ENCODE peak calls at places on chromosomes 1 and 21, in nine cellular contexts. One of them, this sample, is unnamed.
A peak's percentile ranks its signal among the peaks of the same experiment; 100 is the strongest.

GRCh38 chr1:210294991-210295773 is 33.5 kb upstream of the HHAT start:
- DNase-seq in ascending aorta: peak; percentile 71
- DNase-seq in GM12878: no peak
- DNase-seq in A549: no peak
- DNase-seq in esophagus squamous epithelium: no peak
- DNase-seq in astrocyte: peak; percentile 42
- DNase-seq in GM23338: peak; percentile 57
- DNase-seq in spleen: no peak
- DNase-seq in PC-9: no peak
- DNase-seq in this sample: no peak

GRCh38 chr1:81513796-81514354 is 286.9 kb upstream of the ADGRL2 start:
- DNase-seq in PC-9: no peak
- DNase-seq in ascending aorta: no peak
- DNase-seq in A549: no peak
- DNase-seq in esophagus squamous epithelium: no peak
- DNase-seq in GM23338: no peak
- DNase-seq in astrocyte: peak; percentile 18
- DNase-seq in spleen: no peak
- DNase-seq in GM12878: no peak
- DNase-seq in this sample: no peak

GRCh38 chr1:72827285-72827684 is 544.9 kb upstream of the NEGR1 start:
- DNase-seq in GM23338: no peak
- DNase-seq in GM12878: no peak
- DNase-seq in PC-9: no peak
- DNase-seq in astrocyte: peak; percentile 13
- DNase-seq in esophagus squamous epithelium: no peak
- DNase-seq in A549: no peak
- DNase-seq in ascending aorta: no peak
- DNase-seq in spleen: no peak
- DNase-seq in this sample: no peak

GRCh38 chr1:209743145-209743482 is 12.7 kb upstream of the TRAF3IP3 start:
- DNase-seq in ascending aorta: peak; percentile 63
- DNase-seq in PC-9: no peak
- DNase-seq in GM23338: no peak
- DNase-seq in A549: no peak
- DNase-seq in GM12878: no peak
- DNase-seq in esophagus squamous epithelium: no peak
- DNase-seq in astrocyte: peak; percentile 67
- DNase-seq in spleen: no peak
- DNase-seq in this sample: no peak

GRCh38 chr1:47901001-47901575 is 96.1 kb downstream of the TRABD2B start:
- DNase-seq in PC-9: no peak
- DNase-seq in spleen: no peak
- DNase-seq in A549: no peak
- DNase-seq in GM12878: no peak
- DNase-seq in ascending aorta: no peak
- DNase-seq in astrocyte: no peak
- DNase-seq in esophagus squamous epithelium: no peak
- DNase-seq in GM23338: no peak
- DNase-seq in this sample: no peak

GRCh38 chr1:225736651-225737097 is 41.0 kb upstream of the SRP9 start:
- DNase-seq in GM23338: no peak
- DNase-seq in esophagus squamous epithelium: no peak
- DNase-seq in spleen: no peak
- DNase-seq in astrocyte: no peak
- DNase-seq in GM12878: no peak
- DNase-seq in A549: no peak
- DNase-seq in ascending aorta: no peak
- DNase-seq in PC-9: no peak
- DNase-seq in this sample: no peak

GRCh38 chr1:205258313-205259176 is 30.8 kb downstream of the TMCC2 start:
- DNase-seq in ascending aorta: no peak
- DNase-seq in esophagus squamous epithelium: no peak
- DNase-seq in GM12878: no peak
- DNase-seq in spleen: no peak
- DNase-seq in astrocyte: peak; percentile 60
- DNase-seq in A549: no peak
- DNase-seq in PC-9: no peak
- DNase-seq in GM23338: no peak
- DNase-seq in this sample: peak; percentile 76

GRCh38 chr1:186231861-186232436 is 143.1 kb downstream of the TPR start:
- DNase-seq in spleen: no peak
- DNase-seq in esophagus squamous epithelium: no peak
- DNase-seq in PC-9: no peak
- DNase-seq in A549: no peak
- DNase-seq in ascending aorta: no peak
- DNase-seq in astrocyte: no peak
- DNase-seq in GM12878: no peak
- DNase-seq in GM23338: no peak
- DNase-seq in this sample: peak; percentile 26

GRCh38 chr1:150842964-150843363 is 33.4 kb downstream of the ARNT start:
- DNase-seq in GM23338: no peak
- DNase-seq in spleen: no peak
- DNase-seq in ascending aorta: no peak
- DNase-seq in PC-9: no peak
- DNase-seq in GM12878: no peak
- DNase-seq in esophagus squamous epithelium: no peak
- DNase-seq in astrocyte: no peak
- DNase-seq in A549: no peak
- DNase-seq in this sample: no peak

GRCh38 chr1:178485467-178486098 is 11.2 kb downstream of the CLEC20A start:
- DNase-seq in astrocyte: no peak
- DNase-seq in GM12878: no peak
- DNase-seq in GM23338: no peak
- DNase-seq in A549: no peak
- DNase-seq in esophagus squamous epithelium: no peak
- DNase-seq in PC-9: no peak
- DNase-seq in ascending aorta: no peak
- DNase-seq in spleen: no peak
- DNase-seq in this sample: no peak

GRCh38 chr1:209095627-209096595 is 487.6 kb upstream of the CAMK1G start:
- DNase-seq in ascending aorta: no peak
- DNase-seq in esophagus squamous epithelium: no peak
- DNase-seq in GM23338: no peak
- DNase-seq in A549: peak; percentile 64
- DNase-seq in spleen: no peak
- DNase-seq in PC-9: peak; percentile 57
- DNase-seq in GM12878: no peak
- DNase-seq in astrocyte: peak; percentile 85
- DNase-seq in this sample: peak; percentile 29

GRCh38 chr1:72915581-72915980 is 633.2 kb upstream of the NEGR1 start:
- DNase-seq in spleen: no peak
- DNase-seq in A549: no peak
- DNase-seq in PC-9: no peak
- DNase-seq in ascending aorta: no peak
- DNase-seq in GM23338: peak; percentile 48
- DNase-seq in GM12878: no peak
- DNase-seq in astrocyte: no peak
- DNase-seq in esophagus squamous epithelium: no peak
- DNase-seq in this sample: no peak

GRCh38 chr1:36133484-36133883 is 8.5 kb upstream of the COL8A2 start:
- DNase-seq in GM12878: no peak
- DNase-seq in spleen: no peak
- DNase-seq in esophagus squamous epithelium: no peak
- DNase-seq in PC-9: no peak
- DNase-seq in ascending aorta: peak; percentile 83
- DNase-seq in GM23338: no peak
- DNase-seq in astrocyte: peak; percentile 95
- DNase-seq in A549: peak; percentile 39
- DNase-seq in this sample: peak; percentile 78

GRCh38 chr1:64892576-64893573 is 73.5 kb downstream of the JAK1 start:
- DNase-seq in GM23338: no peak
- DNase-seq in esophagus squamous epithelium: no peak
- DNase-seq in PC-9: no peak
- DNase-seq in spleen: no peak
- DNase-seq in astrocyte: no peak
- DNase-seq in ascending aorta: no peak
- DNase-seq in A549: no peak
- DNase-seq in GM12878: no peak
- DNase-seq in this sample: no peak

GRCh38 chr1:239302716-239303115 is 83.7 kb upstream of the CHRM3 start:
- DNase-seq in esophagus squamous epithelium: no peak
- DNase-seq in PC-9: no peak
- DNase-seq in GM12878: no peak
- DNase-seq in ascending aorta: no peak
- DNase-seq in A549: no peak
- DNase-seq in astrocyte: no peak
- DNase-seq in GM23338: no peak
- DNase-seq in spleen: no peak
- DNase-seq in this sample: no peak
- H3K27ac ChIP-seq in esophagus squamous epithelium: no peak overlapping the region
- H3K27ac ChIP-seq in PC-9: no peak overlapping the region
- H3K27ac ChIP-seq in GM12878: no peak overlapping the region
- H3K27ac ChIP-seq in ascending aorta: no peak overlapping the region
- H3K27ac ChIP-seq in A549: no peak overlapping the region
- H3K27ac ChIP-seq in astrocyte: no peak overlapping the region
- H3K27ac ChIP-seq in GM23338: no peak overlapping the region
- H3K27ac ChIP-seq in spleen: no peak overlapping the region
- H3K27ac ChIP-seq in this sample: no peak overlapping the region

DNA sequence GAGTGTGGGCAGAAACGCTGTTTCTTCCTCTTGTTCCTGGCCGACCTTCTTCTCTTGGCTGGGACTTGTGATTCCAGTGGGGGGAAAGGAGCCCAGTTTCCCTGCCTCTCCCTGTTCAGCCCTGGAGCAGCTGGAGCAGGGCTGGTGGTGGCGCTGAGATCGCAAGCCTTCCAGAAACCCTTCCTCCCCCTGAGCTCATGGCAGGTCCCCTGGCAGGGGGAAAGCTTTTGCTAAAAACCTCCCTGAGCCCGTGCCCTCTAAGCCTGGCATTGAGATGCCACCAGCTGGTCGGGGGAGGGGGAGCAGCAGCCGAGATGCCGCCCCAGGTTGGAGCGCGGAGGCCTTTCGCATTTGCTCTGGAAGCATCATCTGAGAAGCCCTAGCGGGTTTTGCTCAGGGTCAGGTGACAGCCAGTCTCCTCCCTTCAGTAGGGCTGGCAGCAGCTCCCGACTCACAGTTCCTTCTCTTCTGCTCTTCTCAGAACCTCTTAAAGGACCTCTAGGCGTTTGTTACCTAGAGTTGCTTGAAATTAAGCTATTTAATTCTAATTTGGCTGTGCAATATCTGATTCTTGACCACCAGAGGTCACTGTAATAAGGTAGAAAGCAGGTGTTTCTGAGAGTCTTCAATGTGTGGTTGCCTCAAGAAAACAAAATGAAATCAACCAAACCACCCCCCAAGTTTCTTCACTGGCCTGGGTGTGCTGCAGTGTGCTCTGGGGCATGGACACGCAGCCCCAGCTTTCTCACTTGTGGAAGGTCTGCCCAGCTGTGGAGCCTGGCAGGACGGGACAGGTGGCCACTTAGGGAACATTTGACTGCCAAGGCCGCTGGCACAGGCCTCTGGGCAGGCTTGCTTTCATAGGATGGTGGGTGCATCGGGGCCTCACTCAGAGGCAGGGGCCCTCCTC is 257.3 kb downstream of the CAMTA1 start:
- DNase-seq in PC-9: no peak
- DNase-seq in GM23338: peak; percentile 80
- DNase-seq in spleen: no peak
- DNase-seq in GM12878: no peak
- DNase-seq in ascending aorta: no peak
- DNase-seq in esophagus squamous epithelium: no peak
- DNase-seq in astrocyte: peak; percentile 5
- DNase-seq in A549: peak; percentile 48
- DNase-seq in this sample: no peak
- H3K27ac ChIP-seq in PC-9: no peak overlapping the region
- H3K27ac ChIP-seq in GM23338: no peak overlapping the region
- H3K27ac ChIP-seq in spleen: no peak overlapping the region
- H3K27ac ChIP-seq in GM12878: no peak overlapping the region
- H3K27ac ChIP-seq in ascending aorta: no peak overlapping the region
- H3K27ac ChIP-seq in esophagus squamous epithelium: no peak overlapping the region
- H3K27ac ChIP-seq in astrocyte: no peak overlapping the region
- H3K27ac ChIP-seq in A549: peak overlapping the region; percentile 66
- H3K27ac ChIP-seq in this sample: no peak overlapping the region

GRCh38 chr1:230156068-230156467 is 89.0 kb downstream of the GALNT2 start:
- DNase-seq in astrocyte: no peak
- DNase-seq in GM23338: no peak
- DNase-seq in spleen: no peak
- DNase-seq in ascending aorta: no peak
- DNase-seq in GM12878: no peak
- DNase-seq in esophagus squamous epithelium: no peak
- DNase-seq in A549: no peak
- DNase-seq in PC-9: no peak
- DNase-seq in this sample: no peak

GRCh38 chr1:230155021-230155420 is 88.0 kb downstream of the GALNT2 start:
- DNase-seq in GM12878: no peak
- DNase-seq in A549: no peak
- DNase-seq in spleen: no peak
- DNase-seq in esophagus squamous epithelium: no peak
- DNase-seq in ascending aorta: no peak
- DNase-seq in PC-9: no peak
- DNase-seq in astrocyte: no peak
- DNase-seq in GM23338: no peak
- DNase-seq in this sample: no peak

GRCh38 chr1:230158422-230159291 is 91.6 kb downstream of the GALNT2 start:
- DNase-seq in GM23338: no peak
- DNase-seq in PC-9: no peak
- DNase-seq in astrocyte: peak; percentile 39
- DNase-seq in esophagus squamous epithelium: no peak
- DNase-seq in GM12878: no peak
- DNase-seq in spleen: no peak
- DNase-seq in A549: no peak
- DNase-seq in ascending aorta: peak; percentile 39
- DNase-seq in this sample: no peak

GRCh38 chr1:230157409-230158390 is 90.7 kb downstream of the GALNT2 start:
- DNase-seq in esophagus squamous epithelium: no peak
- DNase-seq in PC-9: no peak
- DNase-seq in astrocyte: no peak
- DNase-seq in ascending aorta: peak; percentile 45
- DNase-seq in spleen: no peak
- DNase-seq in A549: no peak
- DNase-seq in GM23338: no peak
- DNase-seq in GM12878: no peak
- DNase-seq in this sample: no peak

GRCh38 chr1:230156536-230156935 is 89.5 kb downstream of the GALNT2 start:
- DNase-seq in ascending aorta: no peak
- DNase-seq in spleen: no peak
- DNase-seq in GM12878: no peak
- DNase-seq in esophagus squamous epithelium: no peak
- DNase-seq in A549: no peak
- DNase-seq in PC-9: no peak
- DNase-seq in GM23338: no peak
- DNase-seq in astrocyte: no peak
- DNase-seq in this sample: no peak
- H3K27ac ChIP-seq in ascending aorta: no peak overlapping the region
- H3K27ac ChIP-seq in spleen: no peak overlapping the region
- H3K27ac ChIP-seq in GM12878: no peak overlapping the region
- H3K27ac ChIP-seq in esophagus squamous epithelium: no peak overlapping the region
- H3K27ac ChIP-seq in A549: no peak overlapping the region
- H3K27ac ChIP-seq in PC-9: no peak overlapping the region
- H3K27ac ChIP-seq in GM23338: no peak overlapping the region
- H3K27ac ChIP-seq in astrocyte: no peak overlapping the region
- H3K27ac ChIP-seq in this sample: no peak overlapping the region

DNA sequence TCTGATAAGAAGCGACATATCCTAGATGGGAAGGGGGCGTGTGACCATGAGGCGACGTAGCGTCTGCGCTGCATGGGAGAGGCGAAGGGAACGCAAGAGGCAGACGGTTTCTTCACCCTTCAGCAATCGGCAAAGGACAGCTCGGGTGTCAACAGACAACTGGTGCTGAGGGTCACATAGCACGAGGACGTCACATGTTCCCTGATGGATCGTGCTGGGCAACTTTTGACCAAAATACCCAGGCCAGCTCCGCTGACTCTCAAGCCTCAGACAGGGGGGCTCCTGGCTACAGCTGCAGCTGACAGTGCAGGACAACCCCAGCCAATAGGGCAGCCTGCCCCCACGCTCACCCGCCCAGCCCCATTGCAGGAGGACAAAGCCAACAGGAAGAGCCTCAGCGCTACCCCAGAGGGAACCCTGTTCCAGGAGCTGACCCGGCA is 15.8 kb upstream of the PDE9A start:
- DNase-seq in PC-9: no peak
- DNase-seq in spleen: peak; percentile 66
- DNase-seq in esophagus squamous epithelium: no peak
- DNase-seq in astrocyte: no peak
- DNase-seq in GM12878: no peak
- DNase-seq in GM23338: no peak
- DNase-seq in ascending aorta: no peak
- DNase-seq in A549: no peak
- DNase-seq in this sample: no peak
- H3K27ac ChIP-seq in PC-9: no peak overlapping the region
- H3K27ac ChIP-seq in spleen: no peak overlapping the region
- H3K27ac ChIP-seq in esophagus squamous epithelium: no peak overlapping the region
- H3K27ac ChIP-seq in astrocyte: no peak overlapping the region
- H3K27ac ChIP-seq in GM12878: no peak overlapping the region
- H3K27ac ChIP-seq in GM23338: no peak overlapping the region
- H3K27ac ChIP-seq in ascending aorta: no peak overlapping the region
- H3K27ac ChIP-seq in A549: no peak overlapping the region
- H3K27ac ChIP-seq in this sample: no peak overlapping the region